ENCODE peak calls at places on chromosomes 5 and 9, in ten cellular contexts. C is nephron progenitor cell, J is endothelial cell, Z is fibroblast of mammary gland, O is neural crest cell, L is GM06990, K is A673, D is CD14-positive monocyte, A is RWPE2, X is fibroblast of the aortic adventitia. W is an unnamed sample.

GRCh38 chr9:99105152-99106043 is 485 bp downstream of the TGFBR1 start:
- DNase-seq in O (peak; percentile 57), A (peak; percentile 76), K (peak; percentile 25), J (peak; percentile 80), Z (peak; percentile 67), D (peak; percentile 79), L (peak; percentile 78), C (peak; percentile 74), X (peak; percentile 75), W (peak; percentile 85)

GRCh38 chr5:4879693-4880303 is 260.3 kb upstream of the ADAMTS16 start:
- DNase-seq in O (peak; percentile 81), A (no peak), D (no peak), X (peak; percentile 85), K (peak; percentile 68), L (peak; percentile 13), Z (peak; percentile 74), C (peak; percentile 83), J (peak; percentile 93), W (peak; percentile 77)

GRCh38 chr9:76036762-76037161 is 146.3 kb downstream of the PCSK5 start:
- DNase-seq in A (no peak), K (no peak), J (no peak), O (no peak), D (no peak), Z (no peak), L (no peak), C (no peak), X (no peak), W (no peak)

GRCh38 chr9:133142657-133143592 is 20.8 kb downstream of the GBGT1 start:
- DNase-seq in X (no peak), K (no peak), Z (no peak), C (no peak), L (peak; percentile 62), A (no peak), J (no peak), O (no peak), D (no peak), W (no peak)

GRCh38 chr9:81546498-81546897 is 142.8 kb downstream of the TLE1 start:
- DNase-seq in L (no peak), O (no peak), K (no peak), A (no peak), C (no peak), X (no peak), J (no peak), D (no peak), Z (no peak), W (no peak)

GRCh38 chr5:1799110-1799601 is 481 bp downstream of the MRPL36 start:
- DNase-seq in O (no peak), L (no peak), K (no peak), D (no peak), A (no peak), C (peak; percentile 52), Z (peak; percentile 43), J (peak; percentile 23), X (peak; percentile 28), W (peak; percentile 63)

GRCh38 chr9:35962126-35962906 is 4.4 kb upstream of the OR2S2 start:
- DNase-seq in D (no peak), C (no peak), J (no peak), X (peak; percentile 78), Z (peak; percentile 77), O (no peak), L (no peak), A (no peak), K (no peak), W (peak; percentile 48)

GRCh38 chr5:100550531-100551036 is 15.4 kb downstream of the FAM174A start:
- DNase-seq in A (no peak), Z (peak; percentile 74), D (no peak), C (no peak), K (no peak), O (no peak), L (peak; percentile 56), X (no peak), J (no peak), W (no peak)

GRCh38 chr5:171601266-171601881 is 181.9 kb downstream of the FGF18 start:
- DNase-seq in L (no peak), O (no peak), Z (no peak), D (peak; percentile 72), A (no peak), J (no peak), K (no peak), X (no peak), C (no peak), W (no peak)

GRCh38 chr9:2722715-2723114 is 5.4 kb downstream of the KCNV2 start:
- DNase-seq in K (no peak), O (no peak), A (no peak), Z (peak; percentile 62), J (no peak), X (peak; percentile 46), D (no peak), L (no peak), C (peak; percentile 3), W (no peak)

GRCh38 chr5:124902097-124902821 is 155.8 kb upstream of the ZNF608 start:
- DNase-seq in A (no peak), O (no peak), J (no peak), K (peak; percentile 77), D (peak; percentile 74), X (peak; percentile 61), L (peak; percentile 75), Z (peak; percentile 21), C (no peak), W (no peak)

GRCh38 chr9:129309906-129310305 is 131.8 kb upstream of the IER5L start:
- DNase-seq in K (no peak), L (no peak), J (no peak), O (no peak), Z (no peak), X (no peak), D (no peak), A (no peak), C (no peak), W (no peak)

GRCh38 chr9:118751077-118751847 is 618.0 kb downstream of the BRINP1 start:
- DNase-seq in A (no peak), Z (no peak), D (no peak), X (no peak), J (no peak), O (no peak), C (no peak), L (no peak), K (no peak), W (no peak)

GRCh38 chr9:107425110-107426025 is 64.2 kb downstream of the KLF4 start:
- DNase-seq in D (peak; percentile 51), O (peak; percentile 78), L (peak; percentile 73), K (peak; percentile 73), Z (peak; percentile 54), C (peak; percentile 81), A (no peak), J (peak; percentile 81), X (peak; percentile 85), W (peak; percentile 85)

GRCh38 chr9:84993105-84993504 is 323.6 kb downstream of the NTRK2 start:
- DNase-seq in C (no peak), Z (no peak), J (no peak), X (no peak), D (no peak), K (no peak), A (no peak), L (no peak), O (no peak), W (no peak)

GRCh38 chr9:84711936-84712335 is 42.4 kb downstream of the NTRK2 start:
- DNase-seq in L (no peak), O (no peak), D (no peak), X (no peak), Z (peak; percentile 14), C (no peak), K (no peak), J (no peak), A (no peak), W (no peak)

GRCh38 chr9:127537792-127538191 is 74.3 kb upstream of the STXBP1 start:
- DNase-seq in O (no peak), A (no peak), Z (no peak), K (no peak), J (no peak), C (no peak), X (no peak), L (no peak), D (no peak), W (peak; percentile 62)
- TF ChIP-seq CTCF in O (no peak), A (peak; percentile 57), Z (peak; percentile 26), K (no peak), J (no peak), C (no peak), X (peak; percentile 41), L (peak; percentile 17), D (no peak), W (peak; percentile 51)

GRCh38 chr5:179343902-179344300 is 1.4 kb downstream of the ADAMTS2 start:
- DNase-seq in A (no peak), J (peak; percentile 64), O (peak; percentile 55), L (no peak), C (peak; percentile 91), X (peak; percentile 44), Z (peak; percentile 58), K (peak; percentile 31), D (no peak), W (peak; percentile 94)
- TF ChIP-seq CTCF in A (no peak), J (peak; percentile 52), O (peak; percentile 65), L (no peak), C (peak; percentile 50), X (peak; percentile 63), Z (peak; percentile 44), K (no peak), D (peak; percentile 19), W (peak; percentile 61)

DNA sequence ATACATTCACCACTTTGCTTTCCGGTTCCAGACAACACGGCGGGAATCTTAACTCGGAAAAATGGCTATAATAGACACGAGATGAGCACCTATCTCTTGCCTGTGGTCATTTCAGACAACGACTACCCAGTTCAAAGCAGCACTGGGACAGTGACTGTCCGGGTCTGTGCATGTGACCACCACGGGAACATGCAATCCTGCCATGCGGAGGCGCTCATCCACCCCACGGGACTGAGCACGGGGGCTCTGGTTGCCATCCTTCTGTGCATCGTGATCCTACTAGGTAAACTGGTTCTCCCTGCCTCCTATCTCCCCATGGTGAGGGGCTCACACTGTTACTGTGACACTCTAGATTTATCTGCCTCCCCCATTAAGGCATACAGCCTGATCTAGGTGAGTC is 124.2 kb downstream of the CDH6 start:
- DNase-seq in C (no peak), D (no peak), A (no peak), L (peak; percentile 1), J (peak; percentile 22), O (no peak), K (no peak), X (no peak), Z (no peak), W (peak; percentile 52)
- TF ChIP-seq CTCF in C (no peak), D (no peak), A (no peak), L (no peak), J (no peak), O (no peak), K (no peak), X (no peak), Z (no peak), W (peak; percentile 51)

DNA sequence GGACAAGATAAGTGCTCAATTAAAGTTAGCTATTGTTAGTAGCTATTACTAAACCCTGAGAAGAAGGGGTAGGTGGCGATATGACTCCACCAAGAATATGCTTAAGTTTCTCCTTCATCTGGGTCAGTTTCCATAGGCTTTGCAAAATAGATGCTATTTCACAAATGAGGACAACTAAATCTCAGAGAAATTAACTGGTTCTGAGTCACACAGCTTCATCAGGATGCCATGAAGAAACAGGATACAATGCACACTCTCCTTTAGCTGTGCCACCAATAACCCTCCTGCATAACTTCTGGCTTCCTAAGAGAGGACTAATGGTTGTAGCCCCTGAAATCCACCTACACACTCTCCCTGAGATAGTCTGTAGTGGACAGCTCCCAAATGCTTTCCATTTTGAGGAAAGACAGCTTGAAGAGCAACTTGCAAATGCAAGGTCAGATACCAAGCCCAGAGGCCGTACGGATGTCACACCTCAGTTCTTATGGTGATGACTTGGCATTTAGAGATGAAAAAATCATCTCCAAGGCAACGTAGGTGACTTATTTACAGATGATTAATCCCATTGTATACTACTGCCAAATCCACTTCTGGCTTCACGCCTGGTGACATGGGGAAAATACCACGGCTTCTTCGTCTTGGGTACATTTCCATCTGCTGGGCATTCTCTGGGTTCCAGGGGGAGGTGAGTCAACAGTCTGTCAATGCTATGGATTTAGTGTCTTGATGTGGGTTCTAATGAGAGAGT is 251.4 kb upstream of the IL12B start:
- DNase-seq in Z (peak; percentile 97), L (no peak), X (peak; percentile 76), C (no peak), D (no peak), O (no peak), J (no peak), A (peak; percentile 82), K (no peak), W (no peak)
- TF ChIP-seq CTCF in Z (peak; percentile 47), L (no peak), X (peak; percentile 12), C (no peak), D (no peak), O (no peak), J (no peak), A (peak; percentile 40), K (no peak), W (no peak)

W was measured in neural progenitor cell.